ENCODE peak calls at places on chromosomes 2 and 18, in six cellular contexts. P is heart left ventricle; I is mucosa of descending colon; Q is NCI-H1105; B is activated CD8-positive, alpha-beta memory T cell treated with anti-CD3 and anti-CD28 coated beads for 48 hours; U is posterior cingulate gyrus. A is an unnamed sample.

GRCh38 chr2:182559623-182560022 is 132.8 kb upstream of the PDE1A start:
- DNase-seq in I (no peak), P (no peak), Q (no peak), U (no peak), B (no peak), A (no peak)

GRCh38 chr2:11292464-11293255 is 51.8 kb downstream of the ROCK2 start:
- DNase-seq in B (no peak), P (no peak), Q (no peak), U (no peak), I (no peak), A (no peak)

GRCh38 chr2:176845718-176846117 is 366.9 kb upstream of the HNRNPA3 start:
- DNase-seq in P (no peak), U (no peak), B (no peak), I (no peak), Q (no peak), A (no peak)

GRCh38 chr18:64245461-64245860 is 96.6 kb upstream of the LINC00305 start:
- DNase-seq in P (peak; percentile 36), I (no peak), B (no peak), Q (no peak), U (no peak), A (no peak)

GRCh38 chr2:61620244-61621159 is 82.3 kb upstream of the XPO1 start:
- DNase-seq in Q (no peak), P (peak; percentile 40), B (no peak), U (no peak), I (no peak), A (no peak)

GRCh38 chr18:10841203-10841602 is 308.2 kb downstream of the PIEZO2 start:
- DNase-seq in I (no peak), U (no peak), B (no peak), Q (no peak), P (no peak), A (no peak)

GRCh38 chr2:235940330-235940729 is 227.9 kb downstream of the GBX2 start:
- DNase-seq in Q (no peak), P (peak; percentile 75), I (peak; percentile 33), B (no peak), U (peak; percentile 93), A (no peak)

GRCh38 chr2:213157242-213157641 is 5.8 kb upstream of the IKZF2 start:
- DNase-seq in Q (no peak), P (no peak), I (no peak), B (no peak), U (no peak), A (no peak)

GRCh38 chr2:233413529-233414272 is 59.4 kb downstream of the DGKD start:
- DNase-seq in B (no peak), P (peak; percentile 89), I (no peak), Q (peak; percentile 60), U (no peak), A (peak; percentile 23)

GRCh38 chr2:239316562-239317465 is 84.0 kb downstream of the HDAC4 start:
- DNase-seq in Q (no peak), P (peak; percentile 86), U (peak; percentile 93), B (no peak), I (peak; percentile 33), A (peak; percentile 63)

GRCh38 chr2:215845839-215846586 is 167.3 kb downstream of the MREG start:
- DNase-seq in Q (no peak), P (no peak), B (no peak), U (no peak), I (no peak), A (no peak)

GRCh38 chr18:62420513-62421209 is 95.6 kb downstream of the TNFRSF11A start:
- DNase-seq in I (peak; percentile 56), P (no peak), U (no peak), B (peak; percentile 24), Q (no peak), A (peak; percentile 36)

GRCh38 chr2:73532381-73532780 is 109.8 kb downstream of the NAT8 start:
- DNase-seq in I (no peak), U (no peak), P (no peak), B (no peak), Q (no peak), A (no peak)

GRCh38 chr2:187552959-187553681 is 1.1 kb downstream of the TFPI start:
- DNase-seq in U (no peak), Q (no peak), I (no peak), P (no peak), B (no peak), A (no peak)

GRCh38 chr2:106065983-106066826 is 127.9 kb downstream of the UXS1 start:
- DNase-seq in P (no peak), I (no peak), U (peak; percentile 77), Q (no peak), B (no peak), A (no peak)

GRCh38 chr2:241373449-241373848 is 17.4 kb downstream of the FARP2 start:
- DNase-seq in I (no peak), P (no peak), B (no peak), Q (no peak), U (no peak), A (no peak)

GRCh38 chr2:226561962-226562361 is 237.7 kb downstream of the IRS1 start:
- DNase-seq in I (no peak), Q (no peak), B (no peak), P (no peak), U (no peak), A (peak; percentile 61)

GRCh38 chr2:120749506-120750431 is 14.1 kb downstream of the GLI2 start:
- DNase-seq in B (no peak), I (no peak), U (peak; percentile 79), Q (no peak), P (peak; percentile 64), A (peak; percentile 9)

GRCh38 chr2:121150126-121150525 is 134.9 kb downstream of the TFCP2L1 start:
- DNase-seq in U (no peak), P (no peak), Q (no peak), B (no peak), I (no peak), A (no peak)

GRCh38 chr2:215171151-215171550 is 32.7 kb upstream of the ABCA12 start:
- DNase-seq in Q (no peak), P (no peak), B (no peak), I (no peak), U (no peak), A (no peak)

GRCh38 chr2:186770332-186770946 is 76.6 kb downstream of the FAM171B start:
- DNase-seq in Q (no peak), B (no peak), U (no peak), P (no peak), I (no peak), A (no peak)

GRCh38 chr2:216171043-216171442 is 61.9 kb downstream of the XRCC5 start:
- DNase-seq in Q (no peak), P (no peak), U (no peak), I (no peak), B (no peak), A (no peak)

GRCh38 chr18:38933910-38934510 is 1368.4 kb upstream of the CELF4 start:
- DNase-seq in P (no peak), U (no peak), I (no peak), Q (no peak), B (no peak), A (no peak)

GRCh38 chr2:69615078-69615630 is 28.4 kb downstream of the AAK1 start:
- DNase-seq in B (no peak), U (no peak), I (no peak), P (no peak), Q (no peak), A (no peak)

GRCh38 chr2:179612591-179613298 is 248.7 kb downstream of the ZNF385B start:
- DNase-seq in B (no peak), Q (no peak), P (no peak), U (no peak), I (no peak), A (no peak)

GRCh38 chr18:25563346-25563745 is 211.4 kb upstream of the ZNF521 start:
- DNase-seq in Q (no peak), U (no peak), I (no peak), B (no peak), P (no peak), A (no peak)

GRCh38 chr18:22703883-22704626 is 229.1 kb upstream of the RBBP8 start:
- DNase-seq in P (no peak), I (no peak), Q (peak; percentile 25), U (no peak), B (no peak), A (no peak)

GRCh38 chr18:66682855-66683322 is 79.0 kb upstream of the CDH19 start:
- DNase-seq in P (no peak), I (no peak), B (no peak), U (peak; percentile 81), Q (no peak), A (no peak)

GRCh38 chr2:241788572-241788971 is 11.9 kb downstream of the GAL3ST2 start:
- DNase-seq in I (peak; percentile 17), P (no peak), U (no peak), B (peak; percentile 23), Q (no peak), A (no peak)

GRCh38 chr2:210577263-210578071 is 21.1 kb downstream of the CPS1 start:
- DNase-seq in Q (peak; percentile 13), I (no peak), U (no peak), B (no peak), P (no peak), A (no peak)

GRCh38 chr2:166917433-166917832 is 29.2 kb downstream of the XIRP2 start:
- DNase-seq in Q (no peak), I (no peak), B (no peak), P (no peak), U (no peak), A (no peak)

GRCh38 chr2:209933499-209934458 is 68.7 kb upstream of the RPE start:
- DNase-seq in P (no peak), U (no peak), I (no peak), B (no peak), Q (peak; percentile 21), A (peak; percentile 40)

GRCh38 chr2:2014251-2014761 is 270.0 kb upstream of the PXDN start:
- DNase-seq in Q (no peak), I (no peak), U (peak; percentile 98), P (peak; percentile 77), B (no peak), A (no peak)

GRCh38 chr2:111975053-111975552 is 76.7 kb downstream of the MERTK start:
- DNase-seq in Q (peak; percentile 34), P (no peak), I (no peak), U (no peak), B (no peak), A (peak; percentile 61)

GRCh38 chr18:32889620-32890593 is 117.1 kb upstream of the KLHL14 start:
- DNase-seq in I (no peak), B (no peak), P (no peak), U (no peak), Q (no peak), A (no peak)

GRCh38 chr2:109322111-109322510 is 193.1 kb downstream of the SH3RF3 start:
- DNase-seq in I (peak; percentile 64), Q (no peak), P (peak; percentile 92), U (peak; percentile 95), B (no peak), A (peak; percentile 61)

GRCh38 chr2:88606371-88607030 is 20.8 kb downstream of the EIF2AK3 start:
- DNase-seq in I (no peak), Q (no peak), P (no peak), B (no peak), U (no peak), A (no peak)

GRCh38 chr18:50162486-50163304 is 32.3 kb downstream of the MYO5B start:
- DNase-seq in I (no peak), U (no peak), P (no peak), Q (no peak), B (no peak), A (no peak)

GRCh38 chr18:75548353-75548752 is 120.8 kb upstream of the SMIM21 start:
- DNase-seq in I (no peak), Q (no peak), U (no peak), B (no peak), P (no peak), A (no peak)

GRCh38 chr18:77749189-77749588 is 499.5 kb downstream of the GALR1 start:
- DNase-seq in Q (peak; percentile 2), I (no peak), U (no peak), P (no peak), B (no peak), A (no peak)